ENCODE peak calls at places on chromosomes 3 and 15, in seven cellular contexts. U is tibial artery, H is AG09309, P is CD14-positive monocyte, D is AG10803, Q is MCF 10A, Z is endothelial cell. S is an unnamed sample.

GRCh38 chr15:79349526-79349925 is 38.6 kb downstream of the TMED3 start:
- DNase-seq in Z (no peak), U (no peak), P (no peak), H (no peak), D (peak), Q (no peak), S (no peak)

GRCh38 chr3:194135806-194136518 is at the start of gene HES1:
- DNase-seq in U (peak), H (peak), Z (peak), Q (peak), D (peak), P (peak), S (peak)

GRCh38 chr3:50237754-50238548 is 1.9 kb downstream of the GNAI2 start:
- DNase-seq in P (peak), D (peak), H (peak), U (peak), Q (peak), Z (peak), S (peak)

GRCh38 chr15:31234815-31235214 is 91.8 kb upstream of the KLF13 start:
- DNase-seq in U (no peak), P (no peak), H (no peak), Q (no peak), D (no peak), Z (no peak), S (no peak)

GRCh38 chr3:167929937-167930336 is 165.8 kb downstream of the GOLIM4 start:
- DNase-seq in Z (no peak), P (no peak), Q (no peak), U (no peak), D (no peak), H (no peak), S (no peak)

GRCh38 chr3:18424862-18425640 is at the start of gene SATB1:
- DNase-seq in Q (peak), H (no peak), U (peak), D (peak), Z (peak), P (peak), S (peak)

GRCh38 chr15:41564286-41564959 is 5.4 kb downstream of the TYRO3 start:
- DNase-seq in H (no peak), Q (no peak), P (no peak), D (no peak), Z (peak), U (no peak), S (no peak)

GRCh38 chr15:100103828-100104227 is 237.9 kb downstream of the ADAMTS17 start:
- DNase-seq in Z (no peak), U (no peak), H (no peak), Q (no peak), D (no peak), P (no peak), S (no peak)

GRCh38 chr15:62254137-62254934 is 89.3 kb upstream of the C2CD4B start:
- DNase-seq in D (peak), Z (peak), P (no peak), Q (peak), H (no peak), U (peak), S (peak)

DNA sequence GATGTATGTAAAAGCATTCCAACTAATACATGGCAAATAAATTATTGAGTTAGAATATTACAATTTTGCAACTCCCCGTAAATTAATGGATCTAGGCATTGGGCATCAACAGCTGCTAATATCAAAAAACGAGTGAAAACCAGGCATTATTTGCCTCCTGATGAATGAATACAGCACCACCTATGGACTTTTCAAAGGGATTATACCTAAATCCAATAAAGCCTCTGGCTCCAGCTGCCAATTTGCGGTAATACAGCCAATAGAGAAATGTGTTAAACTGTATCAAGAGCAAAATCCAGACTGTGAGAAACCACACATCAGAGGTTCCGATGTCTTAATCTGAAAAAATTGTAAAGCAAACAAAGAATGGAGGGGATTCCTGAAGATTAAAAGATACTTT is 16.3 kb upstream of the A4GNT start:
- DNase-seq in H (no peak), D (no peak), Z (no peak), U (no peak), P (no peak), Q (peak), S (no peak)
- TF ChIP-seq CTCF in H (no peak), D (no peak), Z (no peak), U (no peak), P (peak), Q (no peak), S (no peak)

DNA sequence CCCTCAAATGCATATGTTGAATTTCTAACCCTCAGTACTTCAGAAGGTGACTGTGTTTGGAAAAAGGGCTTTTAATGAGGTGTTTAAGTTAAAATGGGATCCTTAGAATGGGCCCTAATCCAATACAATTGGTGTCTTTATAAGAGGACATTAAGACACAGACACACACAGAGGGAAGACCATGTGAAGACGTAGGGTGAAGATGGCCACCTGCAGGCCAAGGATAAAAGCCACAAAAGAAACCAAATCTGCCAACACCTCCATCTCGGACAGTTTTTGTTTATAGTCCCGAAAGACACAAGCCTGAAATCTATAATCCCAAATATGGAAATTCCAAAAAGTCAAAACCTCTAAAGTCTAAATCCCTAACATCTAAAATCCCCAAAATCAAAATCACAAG is 4.1 kb upstream of the MASP1 start:
- DNase-seq in U (no peak), D (no peak), Q (peak), H (no peak), Z (no peak), P (no peak), S (no peak)
- TF ChIP-seq CTCF in U (no peak), D (peak), Q (no peak), H (no peak), Z (no peak), P (no peak), S (no peak)

GRCh38 chr3:151085889-151086483 is 522 bp downstream of the MED12L start:
- DNase-seq in D (no peak), U (no peak), Z (peak), Q (no peak), P (no peak), H (no peak), S (peak)

GRCh38 chr3:151084893-151085226 is 604 bp upstream of the MED12L start:
- DNase-seq in H (no peak), Z (no peak), Q (no peak), D (no peak), U (no peak), P (no peak), S (no peak)

GRCh38 chr3:151085227-151085888 is at the start of gene MED12L:
- DNase-seq in H (peak), Q (peak), P (peak), Z (peak), D (peak), U (peak), S (peak)

GRCh38 chr3:151087648-151088047 is 2.2 kb downstream of the MED12L start:
- DNase-seq in Q (no peak), U (no peak), P (no peak), D (no peak), H (no peak), Z (no peak), S (no peak)

GRCh38 chr3:151086484-151087456 is 1.3 kb downstream of the MED12L start:
- DNase-seq in Z (peak), Q (peak), D (peak), P (peak), U (peak), H (peak), S (peak)
- TF ChIP-seq CTCF in Z (no peak), Q (peak), D (peak), P (peak), U (peak), H (peak), S (no peak)

DNA sequence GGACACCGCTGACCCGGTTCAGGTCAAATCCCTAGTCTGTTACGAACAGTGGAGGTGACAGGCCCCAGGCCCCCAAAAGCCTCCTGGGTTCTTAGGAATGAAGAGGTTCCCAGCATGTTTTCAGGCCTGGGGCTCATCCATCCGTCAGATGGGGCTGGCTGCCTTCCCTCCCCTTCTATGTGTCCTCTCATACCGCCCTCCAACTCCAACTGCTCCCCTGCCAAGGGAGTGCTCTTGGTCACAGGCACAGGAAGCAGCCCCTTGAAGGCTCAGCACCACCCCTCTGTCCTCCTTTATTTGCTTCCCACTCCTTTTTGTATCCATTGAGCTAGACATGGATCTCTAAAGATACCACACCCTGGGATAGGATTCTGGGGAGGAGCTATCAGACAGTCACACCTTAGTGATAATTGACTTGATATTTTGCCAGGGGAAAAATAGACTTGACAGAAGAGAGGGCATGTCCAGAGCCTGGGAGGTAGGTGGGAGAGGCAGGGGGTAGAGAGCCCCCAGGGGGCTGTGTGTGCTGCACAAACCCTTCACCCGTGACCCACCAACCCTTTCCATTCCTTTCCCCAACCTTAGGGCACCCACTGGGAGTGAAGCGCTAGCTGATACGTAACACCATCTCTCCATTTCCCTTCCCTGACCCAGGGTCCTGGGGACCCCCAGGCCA is 10.7 kb upstream of the CSPG4 start:
- DNase-seq in Q (no peak), P (no peak), D (no peak), U (peak), H (no peak), Z (no peak), S (no peak)
- TF ChIP-seq CTCF in Q (no peak), P (no peak), D (no peak), U (no peak), H (no peak), Z (no peak), S (no peak)